ENCODE peak calls at places on chromosomes 6 and 20, in nine cellular contexts. S is GM12878, V is HepG2, I is transverse colon, L is H1, X is sigmoid colon, R is suprapubic skin, D is K562, J is upper lobe of left lung. Q is an unnamed sample.

GRCh38 chr6:161080263-161080970 is 88.8 kb downstream of the MAP3K4 start:
- DNase-seq in X (no peak), I (no peak), V (no peak), J (no peak), D (no peak), L (no peak), R (no peak), S (no peak), Q (no peak)

GRCh38 chr6:4280721-4281120 is 145.3 kb upstream of the ECI2 start:
- DNase-seq in S (no peak), V (no peak), L (no peak), J (no peak), D (no peak), R (no peak), X (no peak), I (no peak), Q (no peak)

GRCh38 chr6:68679399-68679798 is 44.3 kb downstream of the ADGRB3 start:
- DNase-seq in J (no peak), I (no peak), L (no peak), V (no peak), R (no peak), D (no peak), X (no peak), S (no peak), Q (no peak)

GRCh38 chr6:105459884-105460283 is 57.0 kb upstream of the PREP start:
- DNase-seq in X (no peak), I (no peak), S (peak), V (no peak), R (no peak), D (no peak), L (no peak), J (no peak), Q (no peak)

GRCh38 chr6:63926258-63926657 is 290.7 kb downstream of the PHF3 start:
- DNase-seq in S (no peak), V (no peak), D (no peak), L (no peak), I (no peak), X (no peak), R (no peak), J (no peak), Q (no peak)

GRCh38 chr6:140311146-140311545 is 936.7 kb upstream of the CITED2 start:
- DNase-seq in X (no peak), S (no peak), I (no peak), J (no peak), L (no peak), D (no peak), R (no peak), V (no peak), Q (no peak)

GRCh38 chr6:55902796-55903195 is 27.4 kb upstream of the BMP5 start:
- DNase-seq in X (no peak), I (no peak), D (no peak), R (no peak), S (no peak), L (no peak), J (no peak), V (no peak), Q (no peak)

GRCh38 chr20:64268180-64268579 is 12.6 kb downstream of the PCMTD2 start:
- DNase-seq in V (no peak), I (no peak), S (no peak), R (no peak), L (no peak), J (no peak), D (no peak), X (no peak), Q (no peak)

GRCh38 chr20:16533493-16533892 is 39.8 kb downstream of the KIF16B start:
- DNase-seq in X (no peak), D (no peak), R (no peak), I (no peak), J (no peak), V (no peak), S (no peak), L (no peak), Q (no peak)

GRCh38 chr20:36454664-36455427 is 86.5 kb upstream of the MYL9 start:
- DNase-seq in X (no peak), J (peak), L (peak), S (no peak), R (no peak), I (no peak), V (peak), D (no peak), Q (peak)

GRCh38 chr6:157981395-157982296 is at the start of gene SYNJ2:
- DNase-seq in S (no peak), D (peak), V (peak), I (peak), J (peak), R (peak), L (peak), X (peak), Q (peak)

GRCh38 chr6:67916389-67916788 is 718.7 kb upstream of the ADGRB3 start:
- DNase-seq in L (no peak), S (no peak), X (no peak), V (no peak), J (no peak), R (no peak), D (no peak), I (no peak), Q (no peak)

GRCh38 chr20:9276964-9277363 is 208.1 kb downstream of the PLCB4 start:
- DNase-seq in L (no peak), I (no peak), S (no peak), R (no peak), J (no peak), V (no peak), X (no peak), D (no peak), Q (no peak)
- TF ChIP-seq EP300 in L (no peak), I (no peak), S (no peak), R (no peak), J (no peak), V (no peak), X (no peak), D (no peak), Q (no peak)

GRCh38 chr20:25309395-25310267 is 61.7 kb downstream of the PYGB start:
- DNase-seq in V (peak), J (peak), I (peak), R (peak), S (no peak), X (peak), D (peak), L (no peak), Q (peak)
- TF ChIP-seq POLR2A in V (peak), J (no peak), I (peak), R (no peak), S (no peak), X (no peak), D (no peak), L (no peak), Q (no peak)

GRCh38 chr20:50193169-50193850 is 2.7 kb downstream of the CEBPB start:
- DNase-seq in R (no peak), V (no peak), I (no peak), J (no peak), S (no peak), L (no peak), X (peak), D (peak), Q (no peak)
- TF ChIP-seq POLR2AphosphoS5 in R (no peak), V (no peak), I (no peak), J (no peak), S (no peak), L (peak), X (peak), D (no peak), Q (no peak)

GRCh38 chr20:40317156-40317790 is 371.8 kb downstream of the MAFB start:
- DNase-seq in S (no peak), D (no peak), I (no peak), X (no peak), V (no peak), J (no peak), R (no peak), L (no peak), Q (no peak)

GRCh38 chr20:40320612-40321011 is 368.4 kb downstream of the MAFB start:
- DNase-seq in D (no peak), S (no peak), I (no peak), L (no peak), R (no peak), J (no peak), X (no peak), V (no peak), Q (no peak)

GRCh38 chr20:40322941-40323340 is 366.1 kb downstream of the MAFB start:
- DNase-seq in V (no peak), S (no peak), R (no peak), I (no peak), J (no peak), X (no peak), D (no peak), L (no peak), Q (no peak)

GRCh38 chr20:40319056-40319455 is 370.0 kb downstream of the MAFB start:
- DNase-seq in R (no peak), D (no peak), X (no peak), S (no peak), V (no peak), L (no peak), J (no peak), I (no peak), Q (no peak)

GRCh38 chr20:40319741-40320499 is 369.1 kb downstream of the MAFB start:
- DNase-seq in L (no peak), J (no peak), R (no peak), I (no peak), S (no peak), X (no peak), D (no peak), V (no peak), Q (no peak)
- TF ChIP-seq EP300 in L (no peak), J (no peak), R (no peak), I (no peak), S (no peak), X (no peak), D (no peak), V (no peak), Q (no peak)

GRCh38 chr6:7151381-7151780 is 43.6 kb downstream of the RREB1 start:
- DNase-seq in J (no peak), L (no peak), S (no peak), I (no peak), V (peak), X (no peak), D (peak), R (no peak), Q (no peak)
- TF ChIP-seq POLR2A in J (no peak), L (no peak), S (no peak), I (no peak), V (no peak), X (no peak), D (no peak), R (no peak), Q (no peak)

DNA sequence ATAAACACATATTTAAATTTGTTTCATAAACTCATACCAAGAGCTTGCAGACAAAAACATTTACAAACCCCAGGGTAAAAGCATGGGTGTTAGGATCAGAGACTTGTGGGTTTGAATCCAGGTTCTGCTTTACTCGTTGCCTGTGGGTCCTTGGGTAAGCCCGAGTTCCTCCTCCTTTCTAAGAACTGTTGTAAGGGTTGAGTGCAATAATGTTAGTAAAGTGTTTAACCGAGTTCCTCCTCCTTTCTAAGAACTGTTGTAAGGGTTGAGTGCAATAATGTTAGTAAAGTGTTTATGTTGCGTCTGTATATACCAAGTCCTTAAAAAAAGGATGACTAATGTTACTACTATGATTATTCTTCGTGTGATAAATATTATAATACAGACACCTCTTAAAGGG is 18.7 kb downstream of the CCDC170 start:
- DNase-seq in R (no peak), S (no peak), L (no peak), J (peak), D (no peak), X (no peak), V (no peak), I (no peak), Q (no peak)
- TF ChIP-seq POLR2AphosphoS5 in R (no peak), S (no peak), L (no peak), J (no peak), D (no peak), X (no peak), V (no peak), I (no peak), Q (no peak)

DNA sequence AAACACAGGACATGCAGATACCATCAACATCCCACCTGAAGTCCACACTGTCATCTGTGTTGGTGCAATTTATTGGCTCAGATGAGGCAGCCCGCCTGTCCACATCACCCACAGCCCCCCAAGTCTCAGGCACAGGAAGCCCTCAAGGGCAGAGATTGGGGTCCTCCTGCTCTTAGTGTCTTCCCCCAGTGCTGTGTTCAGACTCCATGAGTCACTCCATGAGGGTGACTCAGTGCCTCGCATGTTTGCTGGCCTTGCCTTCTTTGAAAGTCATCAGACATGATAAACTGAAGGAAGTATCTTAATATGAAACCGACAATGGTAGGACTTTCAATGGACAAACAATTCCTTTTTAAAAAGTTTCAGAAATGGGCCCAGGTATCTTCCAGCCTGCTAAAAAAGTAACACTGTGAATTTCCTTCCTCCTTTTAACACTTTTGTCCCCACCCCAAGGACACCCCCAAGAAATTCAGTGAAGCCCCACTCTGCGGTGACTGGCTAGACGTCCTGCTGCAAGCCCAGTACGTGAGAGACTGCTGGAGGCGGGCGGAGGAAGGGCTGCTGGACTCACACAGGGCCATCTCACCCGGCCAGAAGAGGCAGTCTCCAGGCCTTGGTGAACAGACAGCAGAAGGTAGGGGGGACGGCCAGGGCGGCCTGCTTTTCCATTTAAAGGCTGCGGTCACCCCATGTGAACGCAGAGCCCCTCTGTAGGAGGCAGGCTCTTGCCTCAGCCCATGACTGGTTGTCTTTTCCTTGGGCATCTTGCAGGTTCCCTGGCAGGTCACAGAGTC is 43.0 kb upstream of the KCNK16 start:
- DNase-seq in R (no peak), S (no peak), V (no peak), L (no peak), D (no peak), J (no peak), I (no peak), X (no peak), Q (no peak)
- TF ChIP-seq EP300 in R (no peak), S (no peak), V (no peak), L (no peak), D (no peak), J (no peak), I (no peak), X (no peak), Q (no peak)

Q was measured in stomach.